ENCODE peak calls at places on chromosomes 4 and X, in six cellular contexts. Q is C1 segment of cervical spinal cord, O is GM20000, C is tibial artery, B is midbrain, A is BJ. Z is an unnamed sample.

GRCh38 chrX:154734101-154734781 is 16.6 kb downstream of the GAB3 start:
- DNase-seq in A (no peak), Q (peak; percentile 40), B (peak; percentile 41), C (peak; percentile 72), O (peak; percentile 18), Z (no peak)

GRCh38 chr4:56671373-56671772 is 9.7 kb downstream of the HOPX start:
- DNase-seq in B (no peak), C (no peak), Q (no peak), O (no peak), A (no peak), Z (no peak)

GRCh38 chr4:102625232-102625930 is 124.2 kb downstream of the NFKB1 start:
- DNase-seq in C (no peak), Q (peak; percentile 17), B (no peak), O (peak; percentile 68), A (no peak), Z (no peak)

GRCh38 chrX:115030635-115031034 is 13.2 kb upstream of the IL13RA2 start:
- DNase-seq in A (no peak), O (no peak), Q (no peak), B (no peak), C (no peak), Z (no peak)

GRCh38 chr4:48968814-48969213 is 17.3 kb upstream of the CWH43 start:
- DNase-seq in B (no peak), Q (no peak), O (no peak), C (no peak), A (no peak), Z (no peak)

GRCh38 chr4:6988016-6988715 is 55.0 kb upstream of the TADA2B start:
- DNase-seq in B (no peak), C (no peak), Q (no peak), O (no peak), A (no peak), Z (no peak)

GRCh38 chrX:71365356-71365875 is 741 bp upstream of the TAF1 start:
- DNase-seq in B (no peak), O (no peak), A (no peak), C (no peak), Q (no peak), Z (no peak)

GRCh38 chr4:76758996-76759395 is 138.9 kb downstream of the SOWAHB start:
- DNase-seq in C (no peak), A (no peak), O (no peak), Q (no peak), B (no peak), Z (no peak)

GRCh38 chrX:54208531-54208930 is 25.5 kb upstream of the FAM120C start:
- DNase-seq in B (no peak), Q (no peak), O (no peak), C (no peak), A (no peak), Z (no peak)

GRCh38 chr4:188986271-188986689 is 847.0 kb downstream of the TRIML1 start:
- DNase-seq in C (no peak), Q (no peak), A (peak; percentile 41), O (no peak), B (no peak), Z (no peak)

GRCh38 chrX:71210829-71211228 is 12.2 kb upstream of the GJB1 start:
- DNase-seq in C (no peak), B (no peak), A (no peak), O (no peak), Q (no peak), Z (no peak)

GRCh38 chr4:152310223-152310622 is 225.7 kb downstream of the FBXW7 start:
- DNase-seq in B (no peak), O (no peak), A (peak; percentile 61), Q (no peak), C (no peak), Z (no peak)

GRCh38 chr4:24753519-24753918 is 41.9 kb upstream of the SOD3 start:
- DNase-seq in C (no peak), O (no peak), Q (no peak), B (no peak), A (no peak), Z (no peak)

GRCh38 chr4:6983500-6984142 is 59.6 kb upstream of the TADA2B start:
- DNase-seq in B (no peak), Q (no peak), A (no peak), C (no peak), O (no peak), Z (no peak)

GRCh38 chr4:113065629-113066028 is 16.2 kb downstream of the ANK2 start:
- DNase-seq in C (no peak), B (no peak), O (no peak), Q (no peak), A (no peak), Z (no peak)

GRCh38 chr4:2104556-2105345 is 45.6 kb downstream of the NAT8L start:
- DNase-seq in A (no peak), B (no peak), C (no peak), Q (no peak), O (no peak), Z (no peak)

GRCh38 chr4:164467493-164467892 is 286.4 kb upstream of the SMIM31 start:
- DNase-seq in O (no peak), B (no peak), A (no peak), Q (no peak), C (no peak), Z (no peak)

GRCh38 chr4:80225628-80226027 is 28.3 kb downstream of the PRDM8 start:
- DNase-seq in O (no peak), C (no peak), A (no peak), B (no peak), Q (no peak), Z (no peak)

GRCh38 chrX:17553451-17553850 is 178.5 kb downstream of the NHS start:
- DNase-seq in O (no peak), A (peak; percentile 19), Q (no peak), B (no peak), C (peak; percentile 62), Z (no peak)

Z was measured in cerebellum.